ENCODE peak calls at places on chromosomes 13 and 19, in nine cellular contexts. I is natural killer cell treated with Interleukin-12 subunit alpha and Interleukin-12 subunit beta and Interleukin-15 and Interleukin-18, amount 100 ng/mL, for 72 hours; U is uterus; E is fibroblast of lung; Y is ELR; H is NCI-H748 treated with DMSO at 0.1 percent for 48 hours; V is CD8-positive, alpha-beta T cell; W is NCI-H1048; Z is T follicular helper cell. Q is an unnamed sample.

GRCh38 chr19:39362682-39363657 is 20.7 kb downstream of the SAMD4B start:
- DNase-seq in I (no peak), W (no peak), E (peak), H (no peak), V (no peak), Z (no peak), Y (peak), U (no peak), Q (no peak)

GRCh38 chr19:38699027-38699346 is 45.3 kb downstream of the CAPN12 start:
- DNase-seq in W (no peak), E (no peak), Z (no peak), Y (no peak), U (no peak), H (no peak), V (no peak), I (peak), Q (no peak)

GRCh38 chr19:6103894-6104293 is 6.4 kb downstream of the RFX2 start:
- DNase-seq in W (no peak), Y (no peak), E (no peak), U (no peak), V (no peak), H (no peak), Z (no peak), I (no peak), Q (no peak)

GRCh38 chr13:59178344-59178743 is 985.4 kb downstream of the DIAPH3 start:
- DNase-seq in Z (no peak), H (no peak), U (no peak), W (no peak), Y (no peak), V (no peak), E (peak), I (no peak), Q (no peak)

GRCh38 chr19:35545855-35546381 is 492 bp downstream of the TMEM147 start:
- DNase-seq in V (peak), Z (no peak), W (no peak), H (no peak), Y (peak), E (peak), I (peak), U (no peak), Q (peak)

GRCh38 chr13:53201454-53202225 is 173.0 kb downstream of the OLFM4 start:
- DNase-seq in I (no peak), U (no peak), H (no peak), V (no peak), E (no peak), Y (no peak), W (no peak), Z (no peak), Q (no peak)

GRCh38 chr13:57633141-57633949 is 1.8 kb downstream of the PCDH17 start:
- DNase-seq in V (no peak), E (peak), Y (no peak), W (no peak), U (peak), I (no peak), H (no peak), Z (no peak), Q (no peak)

GRCh38 chr13:97586941-97587340 is 153.0 kb downstream of the RAP2A start:
- DNase-seq in U (no peak), H (no peak), Y (no peak), I (no peak), W (no peak), E (no peak), Z (no peak), V (no peak), Q (no peak)

GRCh38 chr19:47619763-47620162 is 10.8 kb downstream of the BICRA start:
- DNase-seq in I (no peak), W (no peak), H (no peak), V (no peak), Y (no peak), Z (no peak), U (no peak), E (no peak), Q (no peak)

GRCh38 chr19:7932930-7933300 is 7.0 kb upstream of the CTXN1 start:
- DNase-seq in E (no peak), V (no peak), U (no peak), W (no peak), I (no peak), Y (no peak), Z (no peak), H (no peak), Q (no peak)

GRCh38 chr13:41465965-41466364 is 8.6 kb downstream of the RGCC start:
- DNase-seq in Y (no peak), I (no peak), V (no peak), W (no peak), U (no peak), E (no peak), Z (no peak), H (no peak), Q (no peak)

GRCh38 chr19:29294343-29294811 is 81.4 kb upstream of the UQCRFS1 start:
- DNase-seq in Z (no peak), E (no peak), V (no peak), H (no peak), I (no peak), Y (peak), U (no peak), W (no peak), Q (no peak)

GRCh38 chr19:7970716-7971448 is 27.4 kb upstream of the TIMM44 start:
- DNase-seq in I (no peak), U (no peak), H (no peak), E (peak), Y (peak), Z (no peak), W (no peak), V (peak), Q (no peak)

GRCh38 chr13:87124785-87125074 is 546.4 kb upstream of the SLITRK5 start:
- DNase-seq in H (no peak), I (no peak), W (no peak), E (no peak), Y (no peak), V (no peak), Z (no peak), U (no peak), Q (no peak)

Q was measured in CD8-positive, alpha-beta memory T cell.